ENCODE peak calls at places on chromosomes 1 and 21, in four cellular contexts. S is GM23338, J is GM12892, A is breast epithelium. P is an unnamed sample.

GRCh38 chr1:118304722-118305344 is 119.8 kb upstream of the SPAG17 start:
- DNase-seq in S (peak), J (no peak), A (no peak), P (peak)

GRCh38 chr1:32055426-32055825 is 17.3 kb upstream of the TMEM39B start:
- DNase-seq in S (no peak), J (no peak), A (no peak), P (no peak)

GRCh38 chr1:16905112-16905855 is 9.5 kb downstream of the RNU1-2 start:
- DNase-seq in S (peak), J (peak), A (no peak), P (no peak)

GRCh38 chr21:45543710-45544448 is 1.6 kb upstream of the SLC19A1 start:
- DNase-seq in S (no peak), J (peak), A (peak), P (peak)

GRCh38 chr1:93468681-93469080 is 20.8 kb downstream of the FNBP1L start:
- DNase-seq in S (no peak), J (no peak), A (no peak), P (no peak)

GRCh38 chr1:161258439-161259386 is at the start of gene PCP4L1:
- DNase-seq in S (peak), J (peak), A (no peak), P (peak)

GRCh38 chr1:159838715-159839114 is 12.0 kb downstream of the SLAMF8 start:
- DNase-seq in S (no peak), J (no peak), A (no peak), P (no peak)

GRCh38 chr21:38258803-38259485 is 2.2 kb downstream of the KCNJ15 start:
- DNase-seq in S (no peak), J (no peak), A (no peak), P (no peak)

GRCh38 chr1:162357681-162358266 is 18.9 kb downstream of the SPATA46 start:
- DNase-seq in S (peak), J (no peak), A (no peak), P (peak)

GRCh38 chr1:162973381-162973795 is 95.8 kb upstream of the RGS4 start:
- DNase-seq in S (no peak), J (no peak), A (no peak), P (no peak)

GRCh38 chr1:208203127-208203847 is 40.9 kb downstream of the PLXNA2 start:
- DNase-seq in S (no peak), J (no peak), A (peak), P (no peak)
- TF ChIP-seq POLR2AphosphoS5 in S (no peak), J (no peak), A (no peak), P (no peak)

GRCh38 chr1:9689011-9689706 is 37.6 kb downstream of the PIK3CD start:
- DNase-seq in S (peak), J (peak), A (peak), P (peak)
- TF ChIP-seq POLR2AphosphoS5 in S (no peak), J (no peak), A (no peak), P (no peak)

GRCh38 chr1:54272772-54273091 is 72.8 kb downstream of the MRPL37 start:
- DNase-seq in S (no peak), J (no peak), A (no peak), P (no peak)

GRCh38 chr1:54273092-54273836 is 73.3 kb downstream of the MRPL37 start:
- DNase-seq in S (peak), J (no peak), A (peak), P (peak)

GRCh38 chr1:54274881-54275280 is 74.9 kb downstream of the MRPL37 start:
- DNase-seq in S (no peak), J (no peak), A (no peak), P (no peak)

GRCh38 chr1:54274448-54274847 is 74.5 kb downstream of the MRPL37 start:
- DNase-seq in S (no peak), J (no peak), A (no peak), P (no peak)

GRCh38 chr1:54273837-54274192 is 73.8 kb downstream of the MRPL37 start:
- DNase-seq in S (peak), J (no peak), A (no peak), P (peak)
- TF ChIP-seq POLR2AphosphoS5 in S (no peak), J (no peak), A (peak), P (no peak)

DNA sequence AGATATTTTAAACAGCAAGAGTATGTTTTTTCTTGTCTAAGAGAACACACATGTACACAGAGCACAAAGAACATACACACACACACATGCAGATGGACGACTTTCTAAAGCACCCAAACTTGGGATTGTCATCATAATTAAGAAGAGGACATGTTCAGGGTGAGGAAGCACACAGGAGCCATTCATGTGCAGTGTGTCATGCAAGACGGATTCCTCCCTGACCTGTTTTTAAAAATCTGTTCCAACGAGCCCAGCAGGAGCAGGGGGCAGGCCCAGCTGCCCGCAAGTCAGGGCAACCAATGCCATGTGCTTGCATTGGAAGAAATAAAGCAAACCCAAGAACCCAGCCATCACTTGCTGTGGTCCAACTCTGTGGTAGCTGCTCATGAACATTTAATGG is 167.3 kb upstream of the ZNF644 start:
- DNase-seq in S (no peak), J (no peak), A (no peak), P (no peak)
- TF ChIP-seq POLR2AphosphoS5 in S (no peak), J (no peak), A (no peak), P (no peak)

DNA sequence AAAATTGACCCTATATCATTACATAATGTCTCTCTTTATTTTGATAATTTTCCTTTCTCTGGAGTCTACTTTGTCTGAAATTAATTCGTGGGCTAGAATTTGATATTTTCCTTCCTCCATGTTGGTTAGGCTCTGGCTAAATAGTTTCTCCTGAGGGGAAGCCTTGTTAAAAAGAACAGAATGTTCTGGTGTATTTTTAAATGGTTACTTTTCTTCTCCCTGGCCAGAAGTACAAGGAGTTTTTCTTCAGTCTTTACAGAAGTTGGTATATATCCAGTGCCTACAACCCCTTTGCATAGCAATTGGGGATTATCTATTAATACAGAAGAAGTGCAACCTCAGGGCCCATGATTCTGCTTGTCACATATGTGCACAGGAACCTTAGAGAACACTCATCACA is 185.6 kb upstream of the RAB4A start:
- DNase-seq in S (no peak), J (no peak), A (no peak), P (no peak)
- TF ChIP-seq POLR2AphosphoS5 in S (no peak), J (no peak), A (no peak), P (no peak)